ENCODE peak calls at places on chromosomes 11 and 22, in nine cellular contexts. Z is NCI-H2081 treated with DMSO at 0.1 percent for 48 hours; G is iris pigment epithelial cell; A is thoracic aorta; B is MM.1S; W is activated CD4-positive, alpha-beta T cell treated with anti-CD3 and anti-CD28 coated beads for 36 hours; R is posterior cingulate gyrus; P is NCI-H2107; I is fibroblast of villous mesenchyme. V is an unnamed sample.

GRCh38 chr11:79313513-79313912 is 127.3 kb downstream of the TENM4 start:
- DNase-seq in W (no peak), P (no peak), Z (no peak), I (no peak), B (no peak), R (no peak), A (no peak), G (no peak), V (no peak)

GRCh38 chr11:44112083-44112865 is 16.8 kb downstream of the EXT2 start:
- DNase-seq in B (no peak), G (peak), P (no peak), R (no peak), I (peak), A (no peak), W (peak), Z (no peak), V (no peak)

GRCh38 chr11:8684600-8685290 is 2.2 kb downstream of the RPL27A start:
- DNase-seq in P (no peak), I (no peak), B (no peak), Z (no peak), A (no peak), W (no peak), G (no peak), R (no peak), V (no peak)

GRCh38 chr11:72848846-72849466 is 34.7 kb downstream of the ATG16L2 start:
- DNase-seq in P (peak), R (no peak), W (peak), B (peak), Z (no peak), G (peak), I (peak), A (no peak), V (no peak)

GRCh38 chr11:117226388-117227385 is 5.2 kb downstream of the PCSK7 start:
- DNase-seq in G (peak), B (peak), A (no peak), R (peak), P (peak), I (peak), Z (peak), W (peak), V (no peak)

GRCh38 chr11:69446108-69446507 is 35.4 kb upstream of the LINC01488 start:
- DNase-seq in B (no peak), A (no peak), G (peak), I (no peak), Z (no peak), P (no peak), W (no peak), R (no peak), V (no peak)

GRCh38 chr11:11931461-11932055 is 76.9 kb downstream of the DKK3 start:
- DNase-seq in R (no peak), W (peak), Z (peak), I (peak), P (peak), A (no peak), G (peak), B (peak), V (peak)

GRCh38 chr11:69504576-69505420 is 23.3 kb downstream of the LINC01488 start:
- DNase-seq in W (no peak), Z (no peak), R (peak), I (no peak), P (no peak), A (no peak), G (no peak), B (no peak), V (no peak)

GRCh38 chr11:57480409-57481137 is 20.2 kb downstream of the RTN4RL2 start:
- DNase-seq in P (no peak), R (peak), G (peak), A (no peak), I (peak), W (peak), Z (no peak), B (peak), V (no peak)

GRCh38 chr22:19815093-19815822 is 39.4 kb downstream of the GNB1L start:
- DNase-seq in G (no peak), R (no peak), Z (no peak), A (no peak), W (no peak), I (no peak), B (no peak), P (no peak), V (no peak)

GRCh38 chr22:47691152-47691895 is 928.9 kb downstream of the TBC1D22A start:
- DNase-seq in Z (no peak), P (no peak), A (no peak), B (no peak), G (no peak), R (no peak), I (no peak), W (no peak), V (no peak)

GRCh38 chr11:12706531-12707499 is 32.6 kb downstream of the TEAD1 start:
- DNase-seq in P (no peak), Z (no peak), R (no peak), G (peak), I (peak), A (no peak), B (peak), W (no peak), V (no peak)

GRCh38 chr11:43943931-43944751 is 1.7 kb downstream of the C11orf96 start:
- DNase-seq in I (peak), W (no peak), G (peak), P (no peak), B (peak), R (peak), A (no peak), Z (no peak), V (no peak)

GRCh38 chr11:18046116-18046777 is at the start of gene TPH1:
- DNase-seq in I (peak), A (peak), R (peak), P (no peak), Z (no peak), B (no peak), G (peak), W (peak), V (no peak)

GRCh38 chr11:45748801-45749200 is 56.1 kb upstream of the SLC35C1 start:
- DNase-seq in R (no peak), Z (no peak), G (no peak), B (no peak), W (no peak), A (no peak), P (no peak), I (no peak), V (no peak)

GRCh38 chr22:19962246-19962908 is 20.8 kb upstream of the TXNRD2 start:
- DNase-seq in B (peak), W (peak), A (no peak), R (peak), G (peak), I (peak), Z (no peak), P (peak), V (no peak)

GRCh38 chr11:304915-305833 is 2.4 kb upstream of the IFITM2 start:
- DNase-seq in G (peak), P (no peak), R (peak), B (peak), A (no peak), W (peak), Z (no peak), I (peak), V (peak)